ENCODE peak calls at places on chromosomes 5 and 9, in five cellular contexts. One of them, this sample, is unnamed.
A peak's percentile ranks its signal among the peaks of the same experiment; 100 is the strongest.

GRCh38 chr5:150497274-150497988 is 10.5 kb upstream of the NDST1 start:
- DNase-seq in cardiac muscle cell: peak; percentile 89
- DNase-seq in heart right ventricle: no peak
- DNase-seq in GM12865: no peak
- DNase-seq in tibial nerve: peak; percentile 58
- DNase-seq in this sample: no peak

GRCh38 chr5:83654427-83654994 is 66.1 kb downstream of the HAPLN1 start:
- DNase-seq in cardiac muscle cell: peak; percentile 12
- DNase-seq in heart right ventricle: no peak
- DNase-seq in GM12865: peak; percentile 41
- DNase-seq in tibial nerve: no peak
- DNase-seq in this sample: no peak

GRCh38 chr9:131739192-131739961 is 499 bp downstream of the RAPGEF1 start:
- DNase-seq in cardiac muscle cell: peak; percentile 37
- DNase-seq in heart right ventricle: peak; percentile 34
- DNase-seq in GM12865: peak; percentile 54
- DNase-seq in tibial nerve: no peak
- DNase-seq in this sample: peak; percentile 66

GRCh38 chr5:14185336-14186131 is 42.4 kb downstream of the TRIO start:
- DNase-seq in cardiac muscle cell: peak; percentile 70
- DNase-seq in heart right ventricle: no peak
- DNase-seq in GM12865: no peak
- DNase-seq in tibial nerve: no peak
- DNase-seq in this sample: no peak

GRCh38 chr9:22142681-22143080 is 133.6 kb upstream of the CDKN2B start:
- DNase-seq in cardiac muscle cell: peak; percentile 53
- DNase-seq in heart right ventricle: no peak
- DNase-seq in GM12865: no peak
- DNase-seq in tibial nerve: no peak
- DNase-seq in this sample: no peak

GRCh38 chr9:127934248-127934647 is 3.4 kb downstream of the DPM2 start:
- DNase-seq in cardiac muscle cell: no peak
- DNase-seq in heart right ventricle: no peak
- DNase-seq in GM12865: no peak
- DNase-seq in tibial nerve: no peak
- DNase-seq in this sample: no peak

GRCh38 chr9:77926314-77926959 is 105.2 kb downstream of the GNAQ start:
- DNase-seq in cardiac muscle cell: peak; percentile 76
- DNase-seq in heart right ventricle: no peak
- DNase-seq in GM12865: no peak
- DNase-seq in tibial nerve: no peak
- DNase-seq in this sample: no peak

GRCh38 chr9:94932647-94933415 is 206.3 kb downstream of the AOPEP start:
- DNase-seq in cardiac muscle cell: no peak
- DNase-seq in heart right ventricle: no peak
- DNase-seq in GM12865: no peak
- DNase-seq in tibial nerve: no peak
- DNase-seq in this sample: no peak

GRCh38 chr9:88749420-88749819 is 214.4 kb downstream of the NXNL2 start:
- DNase-seq in cardiac muscle cell: peak; percentile 73
- DNase-seq in heart right ventricle: no peak
- DNase-seq in GM12865: no peak
- DNase-seq in tibial nerve: no peak
- DNase-seq in this sample: no peak

GRCh38 chr5:140118294-140118936 is 4.5 kb downstream of the PURA start:
- DNase-seq in cardiac muscle cell: no peak
- DNase-seq in heart right ventricle: no peak
- DNase-seq in GM12865: no peak
- DNase-seq in tibial nerve: no peak
- DNase-seq in this sample: no peak
- TF ChIP-seq CTCF in cardiac muscle cell: peak; percentile 5
- TF ChIP-seq CTCF in heart right ventricle: no peak
- TF ChIP-seq CTCF in GM12865: no peak
- TF ChIP-seq CTCF in tibial nerve: no peak
- TF ChIP-seq CTCF in this sample: no peak

GRCh38 chr5:101728933-101729332 is 567.2 kb downstream of the SLCO4C1 start:
- DNase-seq in cardiac muscle cell: no peak
- DNase-seq in heart right ventricle: no peak
- DNase-seq in GM12865: peak; percentile 9
- DNase-seq in tibial nerve: no peak
- DNase-seq in this sample: no peak
- TF ChIP-seq CTCF in cardiac muscle cell: no peak
- TF ChIP-seq CTCF in heart right ventricle: no peak
- TF ChIP-seq CTCF in GM12865: no peak
- TF ChIP-seq CTCF in tibial nerve: no peak
- TF ChIP-seq CTCF in this sample: no peak

DNA sequence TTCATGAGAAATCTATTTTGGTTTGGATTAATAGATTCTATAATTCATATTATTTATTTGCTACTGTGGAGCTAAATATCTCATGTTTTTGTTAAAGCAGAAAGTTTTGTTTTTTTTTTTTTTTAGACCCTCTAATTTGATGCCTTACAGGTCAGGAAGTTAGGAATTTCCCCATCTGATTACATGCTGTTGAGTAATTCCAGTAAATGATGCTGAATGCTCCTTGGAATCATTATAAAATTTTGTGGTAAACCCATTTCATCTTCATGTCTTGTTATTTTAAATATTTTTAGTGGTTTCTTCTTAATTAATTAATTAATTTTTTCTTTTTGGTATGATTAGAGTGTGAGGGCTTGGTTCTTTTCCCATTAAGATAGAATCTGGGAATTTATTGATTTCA is 35.6 kb downstream of the NNT start:
- DNase-seq in cardiac muscle cell: peak; percentile 38
- DNase-seq in heart right ventricle: no peak
- DNase-seq in GM12865: no peak
- DNase-seq in tibial nerve: no peak
- DNase-seq in this sample: no peak
- TF ChIP-seq CTCF in cardiac muscle cell: no peak
- TF ChIP-seq CTCF in heart right ventricle: no peak
- TF ChIP-seq CTCF in GM12865: no peak
- TF ChIP-seq CTCF in tibial nerve: no peak
- TF ChIP-seq CTCF in this sample: no peak

GRCh38 chr5:923473-923873 is 30.8 kb downstream of the TRIP13 start:
- DNase-seq in cardiac muscle cell: peak; percentile 81
- DNase-seq in heart right ventricle: peak; percentile 75
- DNase-seq in GM12865: peak; percentile 78
- DNase-seq in tibial nerve: peak; percentile 59
- DNase-seq in this sample: peak; percentile 65

GRCh38 chr5:926416-927171 is 33.9 kb downstream of the TRIP13 start:
- DNase-seq in cardiac muscle cell: peak; percentile 52
- DNase-seq in heart right ventricle: no peak
- DNase-seq in GM12865: no peak
- DNase-seq in tibial nerve: no peak
- DNase-seq in this sample: no peak

GRCh38 chr5:930853-931252 is 38.2 kb downstream of the TRIP13 start:
- DNase-seq in cardiac muscle cell: no peak
- DNase-seq in heart right ventricle: no peak
- DNase-seq in GM12865: no peak
- DNase-seq in tibial nerve: no peak
- DNase-seq in this sample: no peak

GRCh38 chr5:929596-929995 is 36.9 kb downstream of the TRIP13 start:
- DNase-seq in cardiac muscle cell: no peak
- DNase-seq in heart right ventricle: no peak
- DNase-seq in GM12865: no peak
- DNase-seq in tibial nerve: no peak
- DNase-seq in this sample: no peak

DNA sequence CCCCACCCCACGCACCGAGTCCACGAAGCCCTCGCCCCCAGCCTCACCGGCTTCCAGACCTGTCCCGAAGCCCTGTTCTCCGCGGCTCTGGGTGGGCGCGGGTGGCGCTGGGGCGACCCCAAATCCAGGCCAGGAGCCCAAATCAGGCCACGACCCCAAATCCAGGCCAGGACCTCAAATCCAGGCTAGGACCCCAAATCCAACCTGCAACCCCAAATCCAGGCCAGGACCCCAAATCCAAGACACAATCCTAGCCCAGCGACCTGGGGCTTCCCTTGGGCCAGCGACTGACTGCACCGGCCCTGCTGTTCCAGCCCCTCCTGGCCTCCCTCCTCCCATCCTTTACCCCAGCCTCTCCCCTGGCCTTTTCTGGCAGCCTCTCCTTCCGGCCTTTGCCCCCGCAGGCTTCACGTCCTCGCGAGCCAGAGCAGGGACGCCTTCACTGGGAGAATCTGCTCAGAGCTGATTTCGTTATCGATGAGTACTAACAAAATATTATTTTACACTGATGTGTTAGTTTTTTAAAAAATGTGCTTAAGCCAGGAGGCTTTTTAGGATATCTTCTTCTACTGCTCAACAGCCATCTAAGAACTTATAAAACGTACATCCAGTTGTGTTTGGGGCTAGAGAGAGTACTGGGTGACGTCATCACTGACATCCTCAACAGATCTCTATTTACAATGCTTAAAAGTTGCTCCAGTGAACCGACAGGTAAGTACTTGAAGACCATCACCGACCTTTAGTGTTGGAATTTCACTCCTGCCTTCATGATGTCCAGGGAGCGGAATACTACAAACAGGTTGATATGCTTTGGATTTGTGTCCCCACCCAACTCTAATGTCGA is 34.7 kb downstream of the TRIP13 start:
- DNase-seq in cardiac muscle cell: no peak
- DNase-seq in heart right ventricle: no peak
- DNase-seq in GM12865: no peak
- DNase-seq in tibial nerve: no peak
- DNase-seq in this sample: no peak
- TF ChIP-seq CTCF in cardiac muscle cell: no peak
- TF ChIP-seq CTCF in heart right ventricle: no peak
- TF ChIP-seq CTCF in GM12865: no peak
- TF ChIP-seq CTCF in tibial nerve: no peak
- TF ChIP-seq CTCF in this sample: no peak

GRCh38 chr9:133992780-133993634 is 883 bp upstream of the VAV2 start:
- DNase-seq in cardiac muscle cell: peak; percentile 92
- DNase-seq in heart right ventricle: peak; percentile 86
- DNase-seq in GM12865: peak; percentile 86
- DNase-seq in tibial nerve: peak; percentile 88
- DNase-seq in this sample: peak; percentile 80

GRCh38 chr9:133993635-133994253 is 1.6 kb upstream of the VAV2 start:
- DNase-seq in cardiac muscle cell: no peak
- DNase-seq in heart right ventricle: no peak
- DNase-seq in GM12865: no peak
- DNase-seq in tibial nerve: no peak
- DNase-seq in this sample: no peak

GRCh38 chr9:133994359-133995011 is 2.4 kb upstream of the VAV2 start:
- DNase-seq in cardiac muscle cell: peak; percentile 77
- DNase-seq in heart right ventricle: peak; percentile 78
- DNase-seq in GM12865: peak; percentile 81
- DNase-seq in tibial nerve: peak; percentile 79
- DNase-seq in this sample: peak; percentile 86

GRCh38 chr9:133996531-133997520 is 4.7 kb upstream of the VAV2 start:
- DNase-seq in cardiac muscle cell: peak; percentile 22
- DNase-seq in heart right ventricle: no peak
- DNase-seq in GM12865: no peak
- DNase-seq in tibial nerve: no peak
- DNase-seq in this sample: no peak

DNA sequence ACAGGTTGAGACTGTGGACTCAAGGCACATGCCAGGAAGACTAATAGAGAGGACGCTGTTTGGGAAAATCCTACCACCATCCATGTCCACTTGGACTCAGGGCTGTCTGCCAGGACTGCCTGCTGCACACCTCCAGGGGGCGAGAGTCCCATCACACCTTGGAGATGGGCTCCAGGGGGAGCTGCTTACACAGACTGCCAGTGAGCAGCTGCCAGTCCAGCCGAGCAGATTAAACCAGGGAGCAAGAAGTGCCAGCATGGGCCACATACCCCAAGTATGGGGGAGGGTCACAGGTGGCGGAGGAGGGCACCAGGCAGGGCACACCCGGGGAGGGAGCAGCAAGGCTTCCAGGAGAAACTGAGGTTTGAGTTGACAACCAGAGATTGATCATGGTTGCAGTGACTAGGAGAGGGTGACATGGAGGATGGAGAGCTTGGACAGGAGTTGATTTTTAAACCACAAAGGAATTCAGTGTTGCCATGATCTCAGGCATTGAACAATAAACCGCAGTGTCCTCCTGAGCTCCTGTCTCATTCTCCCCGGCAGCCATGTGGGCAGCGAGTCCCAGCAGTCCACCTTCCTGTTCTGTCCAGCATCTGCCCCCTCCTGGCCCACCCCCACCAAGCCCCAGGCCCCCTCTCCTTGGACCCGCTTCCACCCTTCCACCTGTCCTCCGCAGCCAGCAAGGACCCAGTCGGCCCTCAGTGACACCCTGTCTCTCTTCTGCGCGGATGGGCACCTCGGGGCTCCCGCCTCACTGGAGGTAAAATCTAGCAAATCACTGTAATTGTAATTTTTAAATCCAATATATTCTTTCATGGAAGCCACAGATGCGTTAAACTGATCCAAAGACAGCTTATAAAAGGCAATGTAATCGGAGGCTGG is 3.1 kb upstream of the VAV2 start:
- DNase-seq in cardiac muscle cell: no peak
- DNase-seq in heart right ventricle: no peak
- DNase-seq in GM12865: peak; percentile 44
- DNase-seq in tibial nerve: no peak
- DNase-seq in this sample: no peak
- TF ChIP-seq CTCF in cardiac muscle cell: no peak
- TF ChIP-seq CTCF in heart right ventricle: no peak
- TF ChIP-seq CTCF in GM12865: peak; percentile 23
- TF ChIP-seq CTCF in tibial nerve: no peak
- TF ChIP-seq CTCF in this sample: no peak

GRCh38 chr5:136018814-136019777 is 9.7 kb upstream of the TGFBI start:
- DNase-seq in cardiac muscle cell: peak; percentile 98
- DNase-seq in heart right ventricle: peak; percentile 87
- DNase-seq in GM12865: no peak
- DNase-seq in tibial nerve: peak; percentile 94
- DNase-seq in this sample: no peak
- TF ChIP-seq CTCF in cardiac muscle cell: peak; percentile 55
- TF ChIP-seq CTCF in heart right ventricle: no peak
- TF ChIP-seq CTCF in GM12865: no peak
- TF ChIP-seq CTCF in tibial nerve: no peak
- TF ChIP-seq CTCF in this sample: no peak

DNA sequence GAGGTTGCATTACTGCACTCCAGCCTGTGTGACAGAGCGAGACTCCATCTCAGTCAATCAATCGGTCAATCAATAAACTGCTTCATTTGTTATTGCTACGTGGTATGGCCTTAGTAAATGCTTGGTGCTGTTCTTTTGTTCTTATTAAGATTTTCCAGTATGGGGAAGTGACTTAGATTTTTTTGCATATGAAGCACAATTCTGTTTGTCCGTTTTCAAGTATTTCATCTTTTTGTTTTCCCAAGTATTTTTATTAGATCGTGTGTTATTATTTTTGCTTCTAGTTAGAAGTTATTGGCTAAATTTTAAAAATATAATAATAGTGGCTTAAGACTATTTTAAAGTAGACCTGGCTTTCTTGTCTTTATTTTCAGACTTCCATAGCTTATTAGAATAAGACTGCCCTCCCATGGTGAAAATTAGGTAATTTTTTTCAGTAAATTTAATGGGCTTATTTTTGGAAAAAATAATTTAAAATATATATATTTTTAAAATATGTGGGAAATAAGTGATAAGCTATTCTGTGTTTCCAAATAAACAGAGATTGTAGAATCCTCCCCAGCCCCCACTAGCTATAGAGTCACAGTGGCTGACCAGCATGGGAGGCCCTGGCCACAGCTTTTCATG is 14.7 kb upstream of the OMD start:
- DNase-seq in cardiac muscle cell: peak; percentile 55
- DNase-seq in heart right ventricle: no peak
- DNase-seq in GM12865: no peak
- DNase-seq in tibial nerve: no peak
- DNase-seq in this sample: no peak
- TF ChIP-seq CTCF in cardiac muscle cell: peak; percentile 23
- TF ChIP-seq CTCF in heart right ventricle: no peak
- TF ChIP-seq CTCF in GM12865: no peak
- TF ChIP-seq CTCF in tibial nerve: peak; percentile 8
- TF ChIP-seq CTCF in this sample: no peak

This sample was measured in activated B cell treated with CpG ODN at 0.5 μM for 24 hours.